ENCODE peak calls at places on chromosomes 11 and 22, in nine cellular contexts. F is upper lobe of left lung, T is prostate gland, V is left ventricle myocardium inferior, M is lower lobe of right lung, S is fibroblast of mammary gland, P is PC-3, Z is cardiac fibroblast, L is cardiac muscle cell. H is an unnamed sample.

GRCh38 chr11:47393163-47394049 is 15.0 kb upstream of the SLC39A13 start:
- DNase-seq in T (no peak), L (peak; percentile 35), S (peak; percentile 64), M (peak; percentile 74), F (peak; percentile 64), V (peak; percentile 47), P (no peak), Z (peak; percentile 64), H (no peak)

GRCh38 chr11:62133328-62134065 is 9.7 kb downstream of the INCENP start:
- DNase-seq in L (peak; percentile 5), V (no peak), S (no peak), F (no peak), T (no peak), P (no peak), M (no peak), Z (no peak), H (no peak)

GRCh38 chr22:36443198-36443770 is 38.2 kb downstream of the TXN2 start:
- DNase-seq in V (no peak), M (no peak), F (no peak), Z (no peak), S (no peak), L (no peak), P (no peak), T (no peak), H (no peak)

GRCh38 chr11:27248430-27249207 is 114.4 kb downstream of the CCDC34 start:
- DNase-seq in P (no peak), S (no peak), Z (no peak), T (no peak), M (no peak), V (peak; percentile 23), F (no peak), L (no peak), H (no peak)

GRCh38 chr22:20000246-20001081 is 16.2 kb downstream of the ARVCF start:
- DNase-seq in M (no peak), L (peak; percentile 54), F (no peak), V (peak; percentile 61), Z (no peak), P (no peak), T (no peak), S (no peak), H (no peak)

GRCh38 chr11:32071811-32072210 is 19.1 kb upstream of the RCN1 start:
- DNase-seq in F (peak; percentile 50), M (no peak), P (peak; percentile 77), V (no peak), S (peak; percentile 56), Z (peak; percentile 71), L (peak; percentile 35), T (no peak), H (peak; percentile 65)

GRCh38 chr11:20488352-20488751 is 100.8 kb downstream of the PRMT3 start:
- DNase-seq in M (no peak), V (no peak), P (no peak), S (no peak), L (no peak), T (no peak), F (no peak), Z (no peak), H (no peak)

GRCh38 chr22:47131611-47132427 is 369.4 kb downstream of the TBC1D22A start:
- DNase-seq in F (no peak), T (no peak), P (no peak), M (no peak), V (no peak), Z (no peak), L (no peak), S (no peak), H (no peak)

GRCh38 chr11:130421199-130421585 is 7.2 kb downstream of the ADAMTS8 start:
- DNase-seq in S (no peak), P (no peak), L (no peak), Z (no peak), V (no peak), F (no peak), T (no peak), M (no peak), H (no peak)

GRCh38 chr11:709109-709997 is 3.3 kb downstream of the EPS8L2 start:
- DNase-seq in L (no peak), M (no peak), V (no peak), S (no peak), F (no peak), P (no peak), Z (no peak), T (no peak), H (no peak)

GRCh38 chr11:84524422-84525051 is 1102.6 kb downstream of the DLG2 start:
- DNase-seq in L (no peak), Z (peak; percentile 61), P (peak; percentile 57), M (no peak), S (peak; percentile 65), V (no peak), T (no peak), F (no peak), H (no peak)

DNA sequence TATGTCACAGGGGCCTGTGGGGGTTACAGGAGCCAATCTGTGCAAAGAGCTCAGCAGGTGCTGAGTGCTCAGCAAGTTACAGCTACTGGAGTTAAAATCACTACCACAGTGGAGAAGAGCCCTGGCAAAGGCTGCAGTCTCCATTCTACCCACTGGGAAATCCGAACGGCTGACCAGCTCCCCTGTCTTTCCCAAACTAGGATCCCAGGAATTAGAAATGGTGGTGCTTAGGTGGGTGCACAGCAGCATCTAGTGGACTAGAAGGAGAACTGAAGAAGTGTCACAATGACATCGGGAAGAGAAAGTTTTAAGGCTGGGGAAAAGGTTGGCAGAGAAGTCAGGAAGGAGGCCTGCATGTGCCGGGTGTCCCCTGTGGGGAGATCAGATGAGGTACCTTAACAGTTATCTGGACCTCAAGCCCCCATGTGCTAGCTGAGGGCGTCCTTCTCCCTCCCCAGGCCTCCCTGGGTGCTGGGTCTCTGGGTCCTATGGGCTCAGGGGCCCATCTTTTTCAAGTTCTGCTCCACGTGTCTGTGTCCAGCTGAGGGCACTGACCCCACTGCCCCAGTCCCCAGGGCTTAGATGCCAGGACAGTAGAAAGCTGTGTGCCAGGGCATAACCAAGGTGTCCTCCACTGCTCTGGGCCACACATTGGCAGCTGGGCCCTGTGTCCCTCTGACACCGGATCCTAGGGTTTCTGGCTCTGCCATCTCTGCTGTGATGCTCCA is 1.9 kb downstream of the PIWIL3 start:
- DNase-seq in V (no peak), F (no peak), L (peak; percentile 53), S (peak; percentile 39), P (peak; percentile 50), Z (peak; percentile 57), T (no peak), M (no peak), H (no peak)
- TF ChIP-seq CTCF in V (peak; percentile 49), F (no peak), L (peak; percentile 89), S (peak; percentile 52), P (peak; percentile 60), Z (peak; percentile 65), T (peak; percentile 14), M (no peak), H (peak; percentile 54)

GRCh38 chr11:128507936-128508335 is 79.4 kb downstream of the ETS1 start:
- DNase-seq in S (peak; percentile 25), F (no peak), Z (no peak), T (no peak), P (no peak), V (no peak), M (no peak), L (no peak), H (no peak)
- H3K4me3 ChIP-seq in S (no peak overlapping the region), F (peak overlapping the region; percentile 29), Z (no peak overlapping the region), T (no peak overlapping the region), P (peak overlapping the region; percentile 54), V (peak overlapping the region; percentile 58), M (peak overlapping the region; percentile 39), L (no peak overlapping the region), H (peak overlapping the region; percentile 46)

GRCh38 chr11:117623831-117624271 is 173.2 kb downstream of the DSCAML1 start:
- DNase-seq in T (no peak), Z (no peak), P (no peak), F (no peak), M (no peak), L (no peak), V (no peak), S (no peak), H (no peak)

GRCh38 chr11:117620131-117620530 is 176.9 kb downstream of the DSCAML1 start:
- DNase-seq in V (no peak), F (no peak), M (no peak), T (no peak), P (no peak), L (no peak), Z (no peak), S (no peak), H (no peak)

GRCh38 chr11:117620659-117621058 is 176.4 kb downstream of the DSCAML1 start:
- DNase-seq in F (no peak), L (no peak), M (no peak), V (no peak), Z (no peak), T (no peak), S (no peak), P (no peak), H (no peak)

GRCh38 chr11:117618956-117619355 is 178.1 kb downstream of the DSCAML1 start:
- DNase-seq in F (no peak), L (no peak), V (no peak), P (no peak), T (no peak), Z (no peak), S (no peak), M (no peak), H (no peak)

DNA sequence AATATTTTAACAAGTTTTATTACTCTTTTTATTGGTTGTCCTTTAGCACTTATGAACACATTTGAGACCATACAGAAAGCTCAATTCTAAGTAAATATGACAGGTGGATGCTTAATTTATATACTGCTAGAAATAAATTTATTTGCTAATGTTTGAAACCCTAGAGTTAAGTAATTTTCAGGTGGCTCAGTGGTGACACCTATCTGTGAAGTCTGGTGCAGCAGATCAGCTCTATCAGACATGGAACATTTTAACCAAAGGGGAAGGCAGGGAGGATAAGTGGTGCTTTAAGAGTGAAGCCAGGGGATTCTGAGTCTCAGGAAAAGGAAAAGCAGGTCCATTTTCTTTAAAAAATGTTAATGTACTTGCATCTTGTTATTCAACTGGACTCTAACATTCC is 175.8 kb downstream of the DSCAML1 start:
- DNase-seq in S (peak; percentile 28), F (no peak), M (no peak), Z (peak; percentile 45), P (peak; percentile 56), T (no peak), L (no peak), V (no peak), H (no peak)
- TF ChIP-seq CTCF in S (peak; percentile 75), F (no peak), M (peak; percentile 34), Z (peak; percentile 68), P (peak; percentile 83), T (peak; percentile 6), L (peak; percentile 53), V (peak; percentile 53), H (peak; percentile 75)

GRCh38 chr22:38487946-38488345 is 18.2 kb downstream of the DDX17 start:
- DNase-seq in Z (no peak), V (no peak), L (no peak), S (peak; percentile 48), M (no peak), F (no peak), P (no peak), T (no peak), H (peak; percentile 27)
- H3K4me3 ChIP-seq in Z (no peak overlapping the region), V (no peak overlapping the region), L (no peak overlapping the region), S (no peak overlapping the region), M (no peak overlapping the region), F (no peak overlapping the region), P (no peak overlapping the region), T (no peak overlapping the region), H (no peak overlapping the region)

H was measured in PC-9.